ENCODE peak calls at places on chromosome 12, in four cellular contexts. One of them, this sample, is unnamed.

GRCh38 chr12:53497461-53497860 is 1.8 kb downstream of the MAP3K12 start:
- DNase-seq in H1: no peak
- DNase-seq in IMR-90: no peak
- DNase-seq in mesendoderm: no peak
- DNase-seq in this sample: no peak

GRCh38 chr12:12934556-12934955 is 17.4 kb downstream of the GPRC5D start:
- DNase-seq in mesendoderm: no peak
- DNase-seq in IMR-90: no peak
- DNase-seq in H1: no peak
- DNase-seq in this sample: no peak

GRCh38 chr12:19312637-19313036 is 126.7 kb upstream of the AEBP2 start:
- DNase-seq in H1: no peak
- DNase-seq in IMR-90: no peak
- DNase-seq in mesendoderm: no peak
- DNase-seq in this sample: no peak

GRCh38 chr12:75997658-75998057 is 33.9 kb downstream of the PHLDA1 start:
- DNase-seq in mesendoderm: no peak
- DNase-seq in IMR-90: no peak
- DNase-seq in H1: no peak
- DNase-seq in this sample: no peak

GRCh38 chr12:14691560-14691959 is 4.8 kb downstream of the GUCY2C start:
- DNase-seq in IMR-90: no peak
- DNase-seq in H1: no peak
- DNase-seq in mesendoderm: no peak
- DNase-seq in this sample: no peak

GRCh38 chr12:14366211-14366762 is 805 bp downstream of the ATF7IP start:
- DNase-seq in IMR-90: peak
- DNase-seq in H1: no peak
- DNase-seq in mesendoderm: peak
- DNase-seq in this sample: no peak

GRCh38 chr12:39236994-39237393 is 205.9 kb downstream of the KIF21A start:
- DNase-seq in IMR-90: no peak
- DNase-seq in H1: no peak
- DNase-seq in mesendoderm: no peak
- DNase-seq in this sample: no peak

GRCh38 chr12:105233045-105233905 is 2.7 kb downstream of the APPL2 start:
- DNase-seq in IMR-90: no peak
- DNase-seq in H1: no peak
- DNase-seq in mesendoderm: peak
- DNase-seq in this sample: no peak

GRCh38 chr12:9741726-9742125 is 8.8 kb upstream of the CLECL1 start:
- DNase-seq in H1: no peak
- DNase-seq in mesendoderm: no peak
- DNase-seq in IMR-90: no peak
- DNase-seq in this sample: no peak

GRCh38 chr12:114339626-114340025 is 66.3 kb downstream of the TBX5 start:
- DNase-seq in H1: no peak
- DNase-seq in IMR-90: peak
- DNase-seq in mesendoderm: no peak
- DNase-seq in this sample: no peak

GRCh38 chr12:80101126-80101525 is 1.8 kb downstream of the OTOGL start:
- DNase-seq in H1: no peak
- DNase-seq in mesendoderm: no peak
- DNase-seq in IMR-90: no peak
- DNase-seq in this sample: no peak

GRCh38 chr12:67943295-67943892 is 45.9 kb upstream of the IFNG-AS1 start:
- DNase-seq in IMR-90: peak
- DNase-seq in mesendoderm: peak
- DNase-seq in H1: no peak
- DNase-seq in this sample: no peak

GRCh38 chr12:52020539-52021336 is 14.0 kb downstream of the TAMALIN start:
- DNase-seq in IMR-90: peak
- DNase-seq in H1: peak
- DNase-seq in mesendoderm: peak
- DNase-seq in this sample: peak

GRCh38 chr12:98752726-98753125 is 107.6 kb downstream of the APAF1 start:
- DNase-seq in mesendoderm: peak
- DNase-seq in IMR-90: peak
- DNase-seq in H1: no peak
- DNase-seq in this sample: no peak

GRCh38 chr12:24840046-24840800 is 108.7 kb downstream of the BCAT1 start:
- DNase-seq in H1: no peak
- DNase-seq in IMR-90: peak
- DNase-seq in mesendoderm: no peak
- DNase-seq in this sample: no peak

GRCh38 chr12:116366456-116366776 is 88.9 kb upstream of the MED13L start:
- DNase-seq in H1: no peak
- DNase-seq in mesendoderm: no peak
- DNase-seq in IMR-90: no peak
- DNase-seq in this sample: no peak

GRCh38 chr12:105946541-105946940 is 192.2 kb downstream of the NUAK1 start:
- DNase-seq in mesendoderm: no peak
- DNase-seq in IMR-90: peak
- DNase-seq in H1: no peak
- DNase-seq in this sample: no peak

GRCh38 chr12:124883263-124883876 is 19.7 kb upstream of the SCARB1 start:
- DNase-seq in H1: no peak
- DNase-seq in mesendoderm: peak
- DNase-seq in IMR-90: peak
- DNase-seq in this sample: no peak

GRCh38 chr12:65229441-65229840 is 49.0 kb upstream of the MSRB3 start:
- DNase-seq in H1: no peak
- DNase-seq in IMR-90: peak
- DNase-seq in mesendoderm: no peak
- DNase-seq in this sample: no peak

GRCh38 chr12:13278249-13278787 is 81.8 kb downstream of the EMP1 start:
- DNase-seq in IMR-90: peak
- DNase-seq in mesendoderm: peak
- DNase-seq in H1: peak
- DNase-seq in this sample: peak

GRCh38 chr12:64587447-64587846 is 22.8 kb upstream of the RASSF3 start:
- DNase-seq in H1: no peak
- DNase-seq in IMR-90: no peak
- DNase-seq in mesendoderm: no peak
- DNase-seq in this sample: peak

GRCh38 chr12:77924703-77925102 is 94.0 kb downstream of the NAV3 start:
- DNase-seq in IMR-90: peak
- DNase-seq in H1: no peak
- DNase-seq in mesendoderm: no peak
- DNase-seq in this sample: no peak

GRCh38 chr12:124428792-124429281 is 133.9 kb downstream of the RFLNA start:
- DNase-seq in IMR-90: peak
- DNase-seq in mesendoderm: no peak
- DNase-seq in H1: no peak
- DNase-seq in this sample: no peak

GRCh38 chr12:32134144-32134888 is 27.7 kb downstream of the BICD1 start:
- DNase-seq in IMR-90: peak
- DNase-seq in H1: no peak
- DNase-seq in mesendoderm: no peak
- DNase-seq in this sample: no peak

GRCh38 chr12:47079894-47080724 is at the start of gene AMIGO2:
- DNase-seq in mesendoderm: peak
- DNase-seq in H1: no peak
- DNase-seq in IMR-90: peak
- DNase-seq in this sample: peak

GRCh38 chr12:131008461-131009270 is 55.0 kb downstream of the ADGRD1 start:
- DNase-seq in mesendoderm: no peak
- DNase-seq in H1: no peak
- DNase-seq in IMR-90: no peak
- DNase-seq in this sample: no peak

GRCh38 chr12:75747572-75747995 is 236.2 kb upstream of the KRR1 start:
- DNase-seq in mesendoderm: no peak
- DNase-seq in IMR-90: peak
- DNase-seq in H1: no peak
- DNase-seq in this sample: no peak

GRCh38 chr12:80936353-80936641 is 1.4 kb downstream of the LIN7A start:
- DNase-seq in IMR-90: no peak
- DNase-seq in mesendoderm: no peak
- DNase-seq in H1: no peak
- DNase-seq in this sample: no peak

GRCh38 chr12:57817261-57817989 is 1.1 kb downstream of the AVIL start:
- DNase-seq in mesendoderm: no peak
- DNase-seq in IMR-90: no peak
- DNase-seq in H1: no peak
- DNase-seq in this sample: no peak

GRCh38 chr12:58988643-58989042 is 68.3 kb upstream of the LRIG3 start:
- DNase-seq in IMR-90: no peak
- DNase-seq in H1: no peak
- DNase-seq in mesendoderm: no peak
- DNase-seq in this sample: no peak

GRCh38 chr12:67220065-67220464 is 49.1 kb upstream of the CAND1 start:
- DNase-seq in IMR-90: no peak
- DNase-seq in mesendoderm: peak
- DNase-seq in H1: no peak
- DNase-seq in this sample: peak

GRCh38 chr12:6961695-6962284 is 8.7 kb downstream of the PHB2 start:
- DNase-seq in mesendoderm: peak
- DNase-seq in H1: no peak
- DNase-seq in IMR-90: peak
- DNase-seq in this sample: peak
- H4K8ac ChIP-seq in mesendoderm: no peak
- H4K8ac ChIP-seq in H1: peak
- H4K8ac ChIP-seq in IMR-90: peak
- H4K8ac ChIP-seq in this sample: no peak

GRCh38 chr12:84910549-84911241 is 1.9 kb downstream of the SLC6A15 start:
- DNase-seq in H1: no peak
- DNase-seq in mesendoderm: peak
- DNase-seq in IMR-90: no peak
- DNase-seq in this sample: peak
- H4K8ac ChIP-seq in H1: no peak
- H4K8ac ChIP-seq in mesendoderm: no peak
- H4K8ac ChIP-seq in IMR-90: no peak
- H4K8ac ChIP-seq in this sample: no peak

GRCh38 chr12:48157016-48157888 is at the start of gene ASB8:
- DNase-seq in IMR-90: peak
- DNase-seq in H1: peak
- DNase-seq in mesendoderm: peak
- DNase-seq in this sample: peak
- H4K8ac ChIP-seq in IMR-90: peak
- H4K8ac ChIP-seq in H1: peak
- H4K8ac ChIP-seq in mesendoderm: no peak
- H4K8ac ChIP-seq in this sample: no peak

GRCh38 chr12:29756741-29757390 is 26.9 kb downstream of the TMTC1 start:
- DNase-seq in IMR-90: peak
- DNase-seq in H1: no peak
- DNase-seq in mesendoderm: no peak
- DNase-seq in this sample: no peak

GRCh38 chr12:29768372-29768771 is 15.4 kb downstream of the TMTC1 start:
- DNase-seq in H1: no peak
- DNase-seq in IMR-90: no peak
- DNase-seq in mesendoderm: no peak
- DNase-seq in this sample: no peak

GRCh38 chr12:29759950-29760349 is 23.8 kb downstream of the TMTC1 start:
- DNase-seq in IMR-90: no peak
- DNase-seq in H1: no peak
- DNase-seq in mesendoderm: no peak
- DNase-seq in this sample: no peak

GRCh38 chr12:29763301-29763683 is 20.4 kb downstream of the TMTC1 start:
- DNase-seq in H1: no peak
- DNase-seq in IMR-90: no peak
- DNase-seq in mesendoderm: no peak
- DNase-seq in this sample: no peak

GRCh38 chr12:29762637-29763300 is 21.0 kb downstream of the TMTC1 start:
- DNase-seq in H1: no peak
- DNase-seq in mesendoderm: no peak
- DNase-seq in IMR-90: no peak
- DNase-seq in this sample: no peak
- H4K8ac ChIP-seq in H1: no peak
- H4K8ac ChIP-seq in mesendoderm: no peak
- H4K8ac ChIP-seq in IMR-90: no peak
- H4K8ac ChIP-seq in this sample: no peak

DNA sequence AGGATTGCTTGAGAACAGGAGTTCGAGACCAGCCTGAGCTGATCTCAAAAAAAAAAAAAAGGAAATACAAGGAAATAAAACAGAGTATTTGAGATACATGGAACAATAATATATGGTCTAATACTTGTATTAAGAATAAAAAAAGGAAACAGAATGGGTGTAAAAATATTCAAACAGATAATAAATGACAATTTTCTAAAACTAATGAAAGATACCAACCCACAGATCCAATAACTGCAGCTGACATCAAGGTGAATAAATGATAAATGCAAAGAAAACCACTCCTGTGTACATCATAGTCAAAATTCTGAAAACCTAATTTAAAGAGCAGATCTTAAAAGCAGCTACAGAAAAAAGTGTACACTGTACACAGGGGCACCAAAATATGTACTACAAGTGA is 4.1 kb upstream of the ETV6 start:
- DNase-seq in IMR-90: no peak
- DNase-seq in H1: no peak
- DNase-seq in mesendoderm: no peak
- DNase-seq in this sample: no peak
- H4K8ac ChIP-seq in IMR-90: no peak
- H4K8ac ChIP-seq in H1: no peak
- H4K8ac ChIP-seq in mesendoderm: no peak
- H4K8ac ChIP-seq in this sample: no peak

GRCh38 chr12:49662998-49663843 is 39.9 kb downstream of the PRPF40B start:
- DNase-seq in mesendoderm: peak
- DNase-seq in H1: peak
- DNase-seq in IMR-90: peak
- DNase-seq in this sample: peak

GRCh38 chr12:49661191-49661590 is 37.8 kb downstream of the PRPF40B start:
- DNase-seq in IMR-90: no peak
- DNase-seq in mesendoderm: no peak
- DNase-seq in H1: no peak
- DNase-seq in this sample: no peak

GRCh38 chr12:49655595-49656236 is 32.4 kb downstream of the PRPF40B start:
- DNase-seq in mesendoderm: no peak
- DNase-seq in IMR-90: no peak
- DNase-seq in H1: no peak
- DNase-seq in this sample: no peak

GRCh38 chr12:49659753-49660152 is 36.4 kb downstream of the PRPF40B start:
- DNase-seq in IMR-90: no peak
- DNase-seq in mesendoderm: no peak
- DNase-seq in H1: no peak
- DNase-seq in this sample: no peak

DNA sequence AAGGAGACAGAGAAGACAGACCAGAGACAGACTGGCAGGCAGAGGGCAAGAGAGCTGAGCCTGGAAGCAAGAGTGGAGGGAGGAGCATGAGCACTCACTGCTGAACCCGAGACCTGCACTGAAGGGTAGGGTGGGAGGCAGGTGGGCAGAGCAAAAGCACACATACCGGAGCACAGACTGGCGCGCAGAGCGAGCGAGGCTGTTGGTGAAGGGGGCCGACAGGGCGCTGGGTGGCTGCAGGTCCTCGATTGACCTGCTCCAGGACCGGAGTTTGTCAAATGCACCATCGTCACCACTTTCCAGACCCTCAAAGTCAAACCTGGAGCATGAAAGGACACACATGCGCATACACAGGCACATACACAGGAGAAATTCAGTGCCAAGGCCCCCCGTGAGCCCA is 34.9 kb downstream of the PRPF40B start:
- DNase-seq in mesendoderm: no peak
- DNase-seq in IMR-90: no peak
- DNase-seq in H1: no peak
- DNase-seq in this sample: no peak
- H4K8ac ChIP-seq in mesendoderm: no peak
- H4K8ac ChIP-seq in IMR-90: no peak
- H4K8ac ChIP-seq in H1: no peak
- H4K8ac ChIP-seq in this sample: no peak